ENCODE peak calls at places on chromosomes 5 and 9, in nine cellular contexts. M is hepatocyte, O is colonic mucosa, S is tibial artery, J is thoracic aorta, F is right lobe of liver, X is Peyer's patch, P is substantia nigra, L is A673. E is an unnamed sample.

GRCh38 chr5:175103746-175104145 is 340.2 kb downstream of the DRD1 start:
- DNase-seq in M (no peak), O (no peak), S (no peak), J (no peak), F (no peak), X (no peak), P (no peak), L (no peak), E (no peak)

GRCh38 chr5:37838933-37839341 is 904 bp downstream of the GDNF start:
- DNase-seq in M (peak; percentile 17), O (no peak), S (no peak), J (no peak), F (no peak), X (no peak), P (no peak), L (peak; percentile 31), E (no peak)

GRCh38 chr5:135318037-135318436 is 81.0 kb downstream of the MACROH2A1 start:
- DNase-seq in M (no peak), O (no peak), S (peak; percentile 23), J (no peak), F (no peak), X (no peak), P (no peak), L (no peak), E (no peak)

GRCh38 chr5:144328980-144329379 is 158.3 kb downstream of the KCTD16 start:
- DNase-seq in M (no peak), O (no peak), S (no peak), J (no peak), F (no peak), X (no peak), P (no peak), L (no peak), E (no peak)

GRCh38 chr5:45696206-45696836 is at the start of gene HCN1:
- DNase-seq in M (peak; percentile 95), O (peak; percentile 78), S (peak; percentile 76), J (no peak), F (peak; percentile 83), X (peak; percentile 80), P (peak; percentile 44), L (peak; percentile 88), E (peak; percentile 81)

GRCh38 chr9:110252509-110253139 is 3.7 kb downstream of the TXN start:
- DNase-seq in M (no peak), O (no peak), S (no peak), J (no peak), F (no peak), X (no peak), P (no peak), L (no peak), E (peak; percentile 50)

GRCh38 chr9:69740872-69741505 is 18.8 kb downstream of the PTAR1 start:
- DNase-seq in M (no peak), O (no peak), S (no peak), J (no peak), F (no peak), X (no peak), P (no peak), L (no peak), E (no peak)

GRCh38 chr5:50667653-50668403 is 1.4 kb downstream of the PARP8 start:
- DNase-seq in M (peak; percentile 89), O (peak; percentile 60), S (peak; percentile 81), J (no peak), F (peak; percentile 83), X (peak; percentile 79), P (no peak), L (peak; percentile 77), E (peak; percentile 86)

GRCh38 chr9:130030821-130031481 is 12.0 kb downstream of the FNBP1 start:
- DNase-seq in M (no peak), O (no peak), S (no peak), J (no peak), F (no peak), X (no peak), P (no peak), L (no peak), E (no peak)

GRCh38 chr9:130027533-130028370 is 15.2 kb downstream of the FNBP1 start:
- DNase-seq in M (no peak), O (no peak), S (no peak), J (no peak), F (no peak), X (no peak), P (no peak), L (no peak), E (no peak)

GRCh38 chr9:130028493-130029222 is 14.3 kb downstream of the FNBP1 start:
- DNase-seq in M (peak; percentile 30), O (no peak), S (no peak), J (no peak), F (no peak), X (no peak), P (no peak), L (no peak), E (no peak)

GRCh38 chr9:130029223-130029583 is 13.8 kb downstream of the FNBP1 start:
- DNase-seq in M (no peak), O (no peak), S (no peak), J (no peak), F (no peak), X (no peak), P (no peak), L (no peak), E (no peak)

DNA sequence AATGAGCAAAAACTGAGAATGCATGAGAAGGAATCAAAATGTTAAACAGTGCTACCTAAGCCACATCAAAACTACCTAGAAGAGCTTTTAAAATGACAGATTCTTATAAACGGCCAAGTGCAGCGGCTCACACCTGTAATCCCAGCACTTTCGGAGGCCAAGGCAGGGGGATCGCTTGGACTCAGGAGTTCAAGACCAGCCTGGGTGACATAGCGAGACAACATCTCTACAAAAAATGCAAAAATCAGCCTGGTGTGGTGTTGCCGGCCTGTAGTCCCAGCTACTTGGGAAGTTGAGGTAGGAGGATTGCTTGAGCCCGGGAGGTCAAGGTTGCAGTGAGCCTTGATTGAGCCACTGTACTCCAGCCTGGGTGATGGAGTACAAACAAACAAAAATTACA is 13.4 kb downstream of the FNBP1 start:
- DNase-seq in M (no peak), O (no peak), S (no peak), J (no peak), F (no peak), X (no peak), P (no peak), L (no peak), E (no peak)
- H3K27ac ChIP-seq in M (no peak overlapping the region), O (no peak overlapping the region), S (no peak overlapping the region), J (no peak overlapping the region), F (peak overlapping the region; percentile 83), X (peak overlapping the region; percentile 11), P (no peak overlapping the region), L (no peak overlapping the region), E (no peak overlapping the region)

GRCh38 chr9:16515879-16516289 is 354.6 kb downstream of the BNC2 start:
- DNase-seq in M (peak; percentile 37), O (no peak), S (no peak), J (no peak), F (no peak), X (no peak), P (no peak), L (peak; percentile 1), E (no peak)
- H3K27ac ChIP-seq in M (peak overlapping the region; percentile 73), O (no peak overlapping the region), S (peak overlapping the region; percentile 22), J (peak overlapping the region; percentile 67), F (no peak overlapping the region), X (peak overlapping the region; percentile 6), P (no peak overlapping the region), L (no peak overlapping the region), E (no peak overlapping the region)

DNA sequence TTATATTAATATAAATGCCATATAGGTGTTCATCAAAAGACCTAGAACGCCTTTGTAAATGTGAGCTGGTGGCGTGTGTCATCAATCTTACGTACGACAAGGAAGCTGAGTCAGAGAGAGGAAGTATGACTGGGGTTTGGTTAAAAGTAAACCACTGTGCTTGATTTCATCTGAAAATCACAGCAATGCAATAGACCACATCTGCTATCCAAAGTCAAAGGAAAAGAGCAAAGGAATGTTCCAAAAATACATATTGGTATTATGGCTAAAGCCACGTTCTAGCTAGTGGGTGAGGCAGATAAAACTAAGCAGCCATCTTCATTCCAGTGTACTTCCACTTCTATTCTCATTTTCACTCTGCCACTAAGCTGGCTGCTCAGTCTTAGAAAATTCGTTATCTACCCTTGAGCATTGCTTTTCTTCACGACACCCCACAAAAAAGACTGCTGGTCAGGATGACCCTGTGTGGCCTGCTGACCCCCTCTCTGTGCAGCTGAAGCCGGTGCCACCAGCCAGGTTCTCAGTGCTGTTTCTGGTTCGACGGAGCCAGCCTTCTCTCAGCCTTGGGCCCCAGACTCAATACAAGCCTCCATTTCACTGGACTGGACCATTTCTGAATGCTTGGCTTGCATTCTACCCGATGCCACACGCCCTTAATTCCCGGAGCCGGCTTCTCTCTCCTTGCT is 23.8 kb downstream of the SHC3 start:
- DNase-seq in M (no peak), O (no peak), S (no peak), J (no peak), F (no peak), X (no peak), P (no peak), L (peak; percentile 42), E (no peak)
- H3K27ac ChIP-seq in M (no peak overlapping the region), O (no peak overlapping the region), S (no peak overlapping the region), J (no peak overlapping the region), F (no peak overlapping the region), X (no peak overlapping the region), P (no peak overlapping the region), L (peak overlapping the region; percentile 9), E (no peak overlapping the region)

DNA sequence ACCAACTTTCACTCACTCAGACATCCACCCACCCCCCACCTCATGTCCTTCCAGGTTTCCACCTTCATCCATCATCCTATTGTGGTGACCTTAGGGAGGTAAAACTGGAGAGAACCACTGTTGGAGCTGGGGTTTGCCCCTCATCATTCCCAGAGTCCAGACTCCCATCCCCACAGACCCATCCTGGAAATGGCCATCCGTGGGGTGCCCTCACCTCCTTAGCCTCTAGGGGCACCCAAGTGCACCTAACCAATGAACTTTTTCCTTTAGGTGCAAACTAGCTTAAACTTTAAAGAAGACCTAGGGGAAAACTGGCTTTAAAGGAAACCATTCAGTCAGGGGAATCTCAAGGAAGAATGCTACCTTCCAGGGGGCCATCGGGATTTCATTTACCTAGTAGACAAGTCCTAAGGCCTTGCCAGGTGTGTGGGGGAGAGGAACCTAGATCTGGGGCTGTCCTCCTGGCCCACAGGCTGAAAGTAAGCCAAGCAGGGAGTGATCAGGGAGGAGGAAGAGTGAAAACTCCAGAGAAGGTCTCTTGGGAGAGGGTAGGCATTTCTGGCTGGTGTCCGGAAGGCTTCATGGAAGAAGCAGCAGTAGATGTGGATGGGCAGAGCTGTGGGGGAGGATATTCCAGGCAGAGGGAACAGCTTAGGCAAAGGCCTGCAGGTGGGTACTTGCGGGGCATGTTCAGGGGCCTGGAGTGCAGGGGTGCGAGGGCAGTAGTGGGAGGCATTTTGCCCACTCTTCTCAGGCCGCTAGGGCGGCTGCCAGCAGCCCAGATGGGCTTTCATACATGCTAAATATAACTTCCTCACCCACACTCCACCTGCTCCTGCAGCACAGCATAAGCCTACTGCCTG is 11.6 kb downstream of the RGS14 start:
- DNase-seq in M (peak; percentile 57), O (no peak), S (no peak), J (no peak), F (no peak), X (no peak), P (no peak), L (peak; percentile 44), E (no peak)
- H3K27ac ChIP-seq in M (no peak overlapping the region), O (no peak overlapping the region), S (no peak overlapping the region), J (no peak overlapping the region), F (peak overlapping the region; percentile 94), X (no peak overlapping the region), P (no peak overlapping the region), L (no peak overlapping the region), E (no peak overlapping the region)

E was measured in lower lobe of right lung.